ENCODE peak calls at places on chromosomes 16 and 17, in eight cellular contexts. One of them, this sample, is unnamed.

GRCh38 chr16:2532494-2533141 is 1.4 kb upstream of the CEMP1 start:
- DNase-seq in Peyer's patch: peak
- DNase-seq in cardiac fibroblast: peak
- DNase-seq in left lung: peak
- DNase-seq in lung: peak
- DNase-seq in dorsolateral prefrontal cortex: peak
- DNase-seq in left ventricle myocardium inferior: peak
- DNase-seq in thoracic aorta: no peak
- DNase-seq in this sample: peak

GRCh38 chr16:72848759-72849664 is 198.9 kb downstream of the ZFHX3 start:
- DNase-seq in Peyer's patch: peak
- DNase-seq in cardiac fibroblast: peak
- DNase-seq in left lung: peak
- DNase-seq in lung: peak
- DNase-seq in dorsolateral prefrontal cortex: peak
- DNase-seq in left ventricle myocardium inferior: peak
- DNase-seq in thoracic aorta: peak
- DNase-seq in this sample: no peak

GRCh38 chr16:74035816-74036215 is 260.8 kb upstream of the PSMD7 start:
- DNase-seq in Peyer's patch: no peak
- DNase-seq in cardiac fibroblast: peak
- DNase-seq in left lung: no peak
- DNase-seq in lung: no peak
- DNase-seq in dorsolateral prefrontal cortex: no peak
- DNase-seq in left ventricle myocardium inferior: no peak
- DNase-seq in thoracic aorta: no peak
- DNase-seq in this sample: no peak

GRCh38 chr16:17196526-17196925 is 274.2 kb downstream of the XYLT1 start:
- DNase-seq in Peyer's patch: no peak
- DNase-seq in cardiac fibroblast: no peak
- DNase-seq in left lung: no peak
- DNase-seq in lung: no peak
- DNase-seq in dorsolateral prefrontal cortex: no peak
- DNase-seq in left ventricle myocardium inferior: no peak
- DNase-seq in thoracic aorta: no peak
- DNase-seq in this sample: no peak

GRCh38 chr17:80673152-80673920 is 128.7 kb downstream of the RPTOR start:
- DNase-seq in Peyer's patch: no peak
- DNase-seq in cardiac fibroblast: no peak
- DNase-seq in left lung: no peak
- DNase-seq in lung: no peak
- DNase-seq in dorsolateral prefrontal cortex: no peak
- DNase-seq in left ventricle myocardium inferior: no peak
- DNase-seq in thoracic aorta: no peak
- DNase-seq in this sample: no peak

GRCh38 chr17:4968916-4969550 is 1.4 kb upstream of the SPAG7 start:
- DNase-seq in Peyer's patch: no peak
- DNase-seq in cardiac fibroblast: peak
- DNase-seq in left lung: no peak
- DNase-seq in lung: no peak
- DNase-seq in dorsolateral prefrontal cortex: no peak
- DNase-seq in left ventricle myocardium inferior: no peak
- DNase-seq in thoracic aorta: no peak
- DNase-seq in this sample: no peak

GRCh38 chr17:9002610-9003354 is 18.5 kb upstream of the NTN1 start:
- DNase-seq in Peyer's patch: peak
- DNase-seq in cardiac fibroblast: no peak
- DNase-seq in left lung: peak
- DNase-seq in lung: no peak
- DNase-seq in dorsolateral prefrontal cortex: no peak
- DNase-seq in left ventricle myocardium inferior: peak
- DNase-seq in thoracic aorta: no peak
- DNase-seq in this sample: peak

GRCh38 chr17:21279582-21279981 is 4.9 kb upstream of the MAP2K3 start:
- DNase-seq in Peyer's patch: no peak
- DNase-seq in cardiac fibroblast: no peak
- DNase-seq in left lung: no peak
- DNase-seq in lung: no peak
- DNase-seq in dorsolateral prefrontal cortex: no peak
- DNase-seq in left ventricle myocardium inferior: no peak
- DNase-seq in thoracic aorta: no peak
- DNase-seq in this sample: no peak

DNA sequence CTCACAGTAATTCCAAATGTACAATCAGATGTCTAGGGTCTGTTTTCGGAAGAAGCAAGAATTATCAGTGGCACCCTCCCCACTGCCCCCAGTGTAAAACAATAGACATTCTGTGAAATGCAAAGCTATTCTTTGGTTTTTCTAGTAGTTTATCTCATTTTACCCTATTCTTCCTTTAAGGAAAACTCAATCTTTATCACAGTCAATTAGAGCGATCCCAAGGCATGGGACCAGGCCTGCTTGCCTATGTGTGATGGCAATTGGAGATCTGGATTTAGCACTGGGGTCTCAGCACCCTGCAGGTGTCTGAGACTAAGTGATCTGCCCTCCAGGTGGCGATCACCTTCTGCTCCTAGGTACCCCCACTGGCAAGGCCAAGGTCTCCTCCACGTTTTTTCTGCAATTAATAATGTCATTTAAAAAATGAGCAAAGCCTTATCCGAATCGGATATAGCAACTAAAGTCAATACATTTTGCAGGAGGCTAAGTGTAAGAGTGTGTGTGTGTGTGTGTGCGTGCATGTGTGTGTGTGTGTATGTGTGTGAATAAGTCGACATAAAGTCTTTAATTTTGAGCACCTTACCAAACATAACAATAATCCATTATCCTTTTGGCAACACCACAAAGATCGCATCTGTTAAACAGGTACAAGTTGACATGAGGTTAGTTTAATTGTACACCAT is 59.7 kb downstream of the HLF start:
- DNase-seq in Peyer's patch: no peak
- DNase-seq in cardiac fibroblast: no peak
- DNase-seq in left lung: no peak
- DNase-seq in lung: no peak
- DNase-seq in dorsolateral prefrontal cortex: no peak
- DNase-seq in left ventricle myocardium inferior: no peak
- DNase-seq in thoracic aorta: no peak
- DNase-seq in this sample: no peak
- TF ChIP-seq CTCF in Peyer's patch: no peak
- TF ChIP-seq CTCF in cardiac fibroblast: no peak
- TF ChIP-seq CTCF in left lung: no peak
- TF ChIP-seq CTCF in lung: no peak
- TF ChIP-seq CTCF in dorsolateral prefrontal cortex: no peak
- TF ChIP-seq CTCF in left ventricle myocardium inferior: no peak
- TF ChIP-seq CTCF in thoracic aorta: no peak
- TF ChIP-seq CTCF in this sample: no peak

DNA sequence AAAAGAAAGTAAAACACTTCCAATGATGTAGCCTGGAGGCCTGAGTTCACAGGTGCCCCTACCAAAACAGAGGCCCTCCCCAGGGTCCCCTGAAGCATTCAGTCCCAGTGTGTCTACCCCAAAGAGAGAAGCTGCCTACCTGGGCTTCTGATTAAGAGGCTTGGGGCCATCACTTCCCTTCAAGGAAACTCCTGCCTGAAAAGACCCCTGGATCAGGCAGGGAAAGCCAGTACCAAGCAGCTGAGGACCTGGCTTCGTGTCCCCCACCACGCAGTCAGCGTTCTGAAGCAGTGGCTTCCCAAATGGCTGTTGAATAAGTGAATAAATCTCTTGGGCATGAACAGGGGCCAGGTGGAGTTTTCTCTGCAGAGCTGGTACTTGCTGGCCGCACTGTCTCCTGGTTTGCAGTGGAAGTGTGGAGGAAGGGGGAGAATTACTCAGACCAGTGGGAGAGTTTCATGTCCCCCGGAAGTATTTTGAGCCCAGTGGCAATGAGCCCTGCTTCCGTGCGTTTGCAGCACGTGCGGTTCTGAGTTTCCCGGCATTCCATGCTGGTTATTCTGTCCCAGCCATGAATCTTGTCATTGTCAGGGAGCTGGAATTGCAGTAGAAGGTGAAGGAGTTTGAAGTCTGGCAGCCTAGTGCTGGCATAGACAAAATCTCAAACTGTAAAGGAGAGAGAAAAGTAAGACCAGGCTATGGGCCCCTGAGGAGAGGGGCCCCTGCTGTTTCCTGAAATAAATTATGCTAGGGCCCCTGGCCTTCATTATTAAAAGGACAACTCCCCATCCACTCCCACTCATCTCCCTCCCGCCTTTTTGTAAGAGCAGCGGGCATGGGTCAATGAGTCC is 27.0 kb downstream of the RMI2 start:
- DNase-seq in Peyer's patch: no peak
- DNase-seq in cardiac fibroblast: no peak
- DNase-seq in left lung: no peak
- DNase-seq in lung: no peak
- DNase-seq in dorsolateral prefrontal cortex: no peak
- DNase-seq in left ventricle myocardium inferior: no peak
- DNase-seq in thoracic aorta: no peak
- DNase-seq in this sample: no peak
- TF ChIP-seq CTCF in Peyer's patch: no peak
- TF ChIP-seq CTCF in cardiac fibroblast: no peak
- TF ChIP-seq CTCF in left lung: peak
- TF ChIP-seq CTCF in lung: no peak
- TF ChIP-seq CTCF in dorsolateral prefrontal cortex: no peak
- TF ChIP-seq CTCF in left ventricle myocardium inferior: no peak
- TF ChIP-seq CTCF in thoracic aorta: no peak
- TF ChIP-seq CTCF in this sample: no peak

GRCh38 chr17:33463887-33464286 is 170.8 kb upstream of the ASIC2 start:
- DNase-seq in Peyer's patch: no peak
- DNase-seq in cardiac fibroblast: peak
- DNase-seq in left lung: no peak
- DNase-seq in lung: no peak
- DNase-seq in dorsolateral prefrontal cortex: no peak
- DNase-seq in left ventricle myocardium inferior: no peak
- DNase-seq in thoracic aorta: no peak
- DNase-seq in this sample: no peak

GRCh38 chr17:33464669-33465275 is 171.7 kb upstream of the ASIC2 start:
- DNase-seq in Peyer's patch: no peak
- DNase-seq in cardiac fibroblast: no peak
- DNase-seq in left lung: no peak
- DNase-seq in lung: no peak
- DNase-seq in dorsolateral prefrontal cortex: no peak
- DNase-seq in left ventricle myocardium inferior: no peak
- DNase-seq in thoracic aorta: no peak
- DNase-seq in this sample: no peak

GRCh38 chr17:33457477-33457876 is 164.4 kb upstream of the ASIC2 start:
- DNase-seq in Peyer's patch: no peak
- DNase-seq in cardiac fibroblast: no peak
- DNase-seq in left lung: no peak
- DNase-seq in lung: no peak
- DNase-seq in dorsolateral prefrontal cortex: no peak
- DNase-seq in left ventricle myocardium inferior: no peak
- DNase-seq in thoracic aorta: no peak
- DNase-seq in this sample: no peak

GRCh38 chr17:33461051-33461450 is 168.0 kb upstream of the ASIC2 start:
- DNase-seq in Peyer's patch: no peak
- DNase-seq in cardiac fibroblast: no peak
- DNase-seq in left lung: no peak
- DNase-seq in lung: no peak
- DNase-seq in dorsolateral prefrontal cortex: no peak
- DNase-seq in left ventricle myocardium inferior: no peak
- DNase-seq in thoracic aorta: no peak
- DNase-seq in this sample: no peak

GRCh38 chr17:33459078-33459940 is 166.2 kb upstream of the ASIC2 start:
- DNase-seq in Peyer's patch: no peak
- DNase-seq in cardiac fibroblast: no peak
- DNase-seq in left lung: no peak
- DNase-seq in lung: no peak
- DNase-seq in dorsolateral prefrontal cortex: no peak
- DNase-seq in left ventricle myocardium inferior: no peak
- DNase-seq in thoracic aorta: no peak
- DNase-seq in this sample: no peak
- TF ChIP-seq CTCF in Peyer's patch: no peak
- TF ChIP-seq CTCF in cardiac fibroblast: no peak
- TF ChIP-seq CTCF in left lung: no peak
- TF ChIP-seq CTCF in lung: no peak
- TF ChIP-seq CTCF in dorsolateral prefrontal cortex: no peak
- TF ChIP-seq CTCF in left ventricle myocardium inferior: no peak
- TF ChIP-seq CTCF in thoracic aorta: no peak
- TF ChIP-seq CTCF in this sample: no peak

GRCh38 chr17:31397256-31397939 is 5.9 kb downstream of the RAB11FIP4 start:
- DNase-seq in Peyer's patch: peak
- DNase-seq in cardiac fibroblast: no peak
- DNase-seq in left lung: no peak
- DNase-seq in lung: no peak
- DNase-seq in dorsolateral prefrontal cortex: no peak
- DNase-seq in left ventricle myocardium inferior: no peak
- DNase-seq in thoracic aorta: no peak
- DNase-seq in this sample: no peak

GRCh38 chr17:31394544-31394943 is 3.1 kb downstream of the RAB11FIP4 start:
- DNase-seq in Peyer's patch: peak
- DNase-seq in cardiac fibroblast: peak
- DNase-seq in left lung: no peak
- DNase-seq in lung: peak
- DNase-seq in dorsolateral prefrontal cortex: peak
- DNase-seq in left ventricle myocardium inferior: peak
- DNase-seq in thoracic aorta: no peak
- DNase-seq in this sample: peak

GRCh38 chr17:31401456-31402254 is 10.2 kb downstream of the RAB11FIP4 start:
- DNase-seq in Peyer's patch: peak
- DNase-seq in cardiac fibroblast: no peak
- DNase-seq in left lung: no peak
- DNase-seq in lung: no peak
- DNase-seq in dorsolateral prefrontal cortex: no peak
- DNase-seq in left ventricle myocardium inferior: no peak
- DNase-seq in thoracic aorta: no peak
- DNase-seq in this sample: no peak

GRCh38 chr17:31400481-31400950 is 9.0 kb downstream of the RAB11FIP4 start:
- DNase-seq in Peyer's patch: peak
- DNase-seq in cardiac fibroblast: no peak
- DNase-seq in left lung: no peak
- DNase-seq in lung: no peak
- DNase-seq in dorsolateral prefrontal cortex: no peak
- DNase-seq in left ventricle myocardium inferior: no peak
- DNase-seq in thoracic aorta: no peak
- DNase-seq in this sample: no peak

DNA sequence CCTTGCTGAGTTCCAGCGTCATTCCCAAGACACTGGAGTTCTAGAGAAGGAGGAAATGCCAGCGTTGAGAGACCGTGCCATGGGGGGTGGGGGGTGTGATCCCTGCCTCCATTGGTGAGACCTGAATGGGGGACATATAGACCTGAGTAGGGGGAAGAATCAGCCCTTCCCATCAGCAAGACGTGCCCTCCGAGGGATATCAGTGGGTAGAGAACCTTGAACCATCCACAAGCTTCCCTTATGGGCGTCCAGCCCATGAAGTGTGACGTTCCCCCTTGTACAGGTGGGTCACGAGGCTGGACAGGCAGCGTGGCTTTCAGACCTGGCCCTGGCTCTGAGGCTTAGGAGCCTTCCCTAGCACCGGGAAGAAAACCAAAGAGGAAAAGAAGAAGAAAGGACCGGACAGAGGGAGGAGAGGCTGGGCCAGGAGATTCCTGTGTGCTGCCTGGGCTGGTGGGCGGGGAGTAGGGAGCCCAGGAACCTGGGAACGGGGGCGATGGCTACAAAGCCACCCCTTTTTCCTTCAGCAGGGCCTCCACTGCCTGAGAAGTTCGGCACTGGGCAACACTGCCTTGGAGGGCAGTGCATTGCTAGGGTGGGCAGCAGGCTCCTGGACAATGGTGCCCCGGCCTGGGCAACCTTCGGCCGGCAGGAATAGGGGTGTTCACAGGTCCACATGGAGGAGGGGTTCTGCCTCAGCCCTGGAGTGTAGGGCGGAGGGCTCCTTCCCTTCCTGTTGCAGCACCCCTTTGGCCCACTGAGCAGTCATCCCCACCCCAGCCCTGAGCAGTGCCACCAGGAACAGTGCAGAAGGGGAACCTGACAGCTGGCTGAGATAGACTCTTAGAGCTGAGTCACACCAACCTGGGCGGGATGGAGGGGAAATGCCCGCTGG is 7.2 kb downstream of the RAB11FIP4 start:
- DNase-seq in Peyer's patch: peak
- DNase-seq in cardiac fibroblast: no peak
- DNase-seq in left lung: no peak
- DNase-seq in lung: no peak
- DNase-seq in dorsolateral prefrontal cortex: no peak
- DNase-seq in left ventricle myocardium inferior: no peak
- DNase-seq in thoracic aorta: no peak
- DNase-seq in this sample: no peak
- TF ChIP-seq CTCF in Peyer's patch: no peak
- TF ChIP-seq CTCF in cardiac fibroblast: no peak
- TF ChIP-seq CTCF in left lung: no peak
- TF ChIP-seq CTCF in lung: no peak
- TF ChIP-seq CTCF in dorsolateral prefrontal cortex: no peak
- TF ChIP-seq CTCF in left ventricle myocardium inferior: no peak
- TF ChIP-seq CTCF in thoracic aorta: no peak
- TF ChIP-seq CTCF in this sample: no peak